ENCODE peak calls at places on chromosome 14, in eight cellular contexts. X is Panc1, S is transverse colon, Z is GM23338, K is HL-60, H is endothelial cell of umbilical vein, P is spleen, T is prostate gland. V is an unnamed sample.

GRCh38 chr14:70811578-70811977 is 2.3 kb upstream of the MAP3K9 start:
- DNase-seq in X (no peak), S (no peak), Z (peak), K (no peak), H (no peak), P (no peak), T (no peak), V (no peak)

GRCh38 chr14:104400355-104400754 is 179.2 kb upstream of the C14orf180 start:
- DNase-seq in X (no peak), S (no peak), Z (no peak), K (no peak), H (no peak), P (no peak), T (no peak), V (peak)

GRCh38 chr14:62939970-62940369 is 105.3 kb downstream of the KCNH5 start:
- DNase-seq in X (no peak), S (no peak), Z (no peak), K (no peak), H (no peak), P (no peak), T (no peak), V (no peak)

GRCh38 chr14:32134448-32135070 is 57.5 kb downstream of the ARHGAP5 start:
- DNase-seq in X (no peak), S (no peak), Z (no peak), K (no peak), H (peak), P (no peak), T (peak), V (no peak)

GRCh38 chr14:90986510-90986909 is 73.9 kb downstream of the RPS6KA5 start:
- DNase-seq in X (no peak), S (no peak), Z (peak), K (no peak), H (no peak), P (no peak), T (no peak), V (no peak)

GRCh38 chr14:95432152-95433093 is 84.0 kb downstream of the SYNE3 start:
- DNase-seq in X (no peak), S (peak), Z (peak), K (no peak), H (peak), P (no peak), T (peak), V (no peak)

GRCh38 chr14:71155743-71156142 is 248.5 kb downstream of the PCNX1 start:
- DNase-seq in X (no peak), S (no peak), Z (no peak), K (no peak), H (no peak), P (no peak), T (no peak), V (no peak)

GRCh38 chr14:71751264-71751663 is 181.0 kb upstream of the RGS6 start:
- DNase-seq in X (no peak), S (no peak), Z (no peak), K (no peak), H (no peak), P (no peak), T (no peak), V (no peak)

GRCh38 chr14:31926123-31926522 is 151.0 kb upstream of the ARHGAP5 start:
- DNase-seq in X (no peak), S (no peak), Z (peak), K (no peak), H (peak), P (no peak), T (no peak), V (no peak)

GRCh38 chr14:42855159-42855558 is 1248.5 kb downstream of the LRFN5 start:
- DNase-seq in X (no peak), S (no peak), Z (no peak), K (no peak), H (no peak), P (no peak), T (no peak), V (no peak)

GRCh38 chr14:74620497-74620921 is 8.5 kb upstream of the LTBP2 start:
- DNase-seq in X (no peak), S (no peak), Z (no peak), K (no peak), H (peak), P (no peak), T (no peak), V (no peak)

GRCh38 chr14:69291891-69292586 is 32.1 kb downstream of the GALNT16 start:
- DNase-seq in X (no peak), S (no peak), Z (no peak), K (no peak), H (no peak), P (no peak), T (no peak), V (no peak)

DNA sequence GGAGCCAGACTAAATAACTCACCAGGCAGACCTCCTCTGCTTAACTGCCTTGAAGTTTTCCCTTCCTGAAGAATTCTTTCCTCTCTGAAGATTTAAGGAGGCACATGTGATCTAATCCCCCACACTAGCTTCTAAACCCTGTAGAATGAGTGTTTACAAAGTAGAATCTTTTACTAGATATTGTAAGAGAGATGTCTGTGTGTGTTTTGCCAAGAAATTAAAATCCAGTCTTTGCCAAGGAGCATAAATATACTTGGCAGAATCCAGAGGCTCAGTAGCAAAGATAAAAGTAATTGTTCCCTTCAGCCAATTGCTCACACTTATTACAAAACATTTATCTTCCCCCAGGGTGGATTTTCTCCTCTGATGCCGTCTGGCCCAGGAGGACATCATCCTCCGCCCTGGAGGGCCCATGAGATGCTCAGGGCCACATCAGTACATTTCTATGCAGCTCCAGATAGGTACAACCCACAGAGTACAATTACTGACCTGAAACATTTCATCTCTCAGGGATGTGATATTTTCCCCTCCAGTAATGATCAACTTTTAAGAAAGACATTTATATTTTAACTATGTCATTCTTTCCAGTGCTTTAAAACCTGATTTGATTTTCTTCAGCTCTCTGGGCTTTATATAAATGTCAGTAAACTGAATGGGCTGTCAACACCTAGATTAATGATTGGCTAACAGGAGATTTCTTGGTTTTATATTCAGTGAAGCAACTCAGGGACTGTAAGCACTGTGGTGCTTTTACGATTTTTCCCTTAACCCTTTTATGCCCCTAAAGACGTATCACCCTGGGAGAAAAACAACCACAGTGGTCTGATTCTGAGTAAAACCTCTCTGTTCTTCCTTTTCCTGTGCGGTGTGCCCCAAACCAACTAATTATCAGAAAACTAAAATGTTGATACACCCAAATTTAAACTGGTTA is 37.7 kb downstream of the PTGER2 start:
- DNase-seq in X (no peak), S (no peak), Z (no peak), K (no peak), H (no peak), P (no peak), T (no peak), V (no peak)
- TF ChIP-seq POLR2AphosphoS5 in X (no peak), S (no peak), Z (no peak), K (no peak), H (no peak), P (no peak), T (no peak), V (no peak)

GRCh38 chr14:24430682-24431568 is 1.2 kb downstream of the KHNYN start:
- DNase-seq in X (no peak), S (no peak), Z (peak), K (peak), H (peak), P (peak), T (no peak), V (peak)

GRCh38 chr14:24430143-24430681 is 458 bp downstream of the KHNYN start:
- DNase-seq in X (no peak), S (peak), Z (peak), K (peak), H (peak), P (peak), T (peak), V (peak)

GRCh38 chr14:24429395-24430142 is at the start of the genes CBLN3 and KHNYN:
- DNase-seq in X (no peak), S (peak), Z (peak), K (peak), H (peak), P (peak), T (peak), V (peak)

GRCh38 chr14:24432259-24433131 is 2.7 kb downstream of the KHNYN start:
- DNase-seq in X (no peak), S (no peak), Z (no peak), K (no peak), H (no peak), P (peak), T (no peak), V (peak)

GRCh38 chr14:24431569-24432258 is 2.0 kb downstream of the KHNYN start:
- DNase-seq in X (no peak), S (peak), Z (peak), K (peak), H (peak), P (peak), T (peak), V (peak)
- H3K4me3 ChIP-seq in X (peak), S (peak), Z (peak), K (no peak), H (peak), P (peak), T (no peak), V (peak)

GRCh38 chr14:64963611-64964010 is 8.5 kb downstream of the RAB15 start:
- DNase-seq in X (no peak), S (no peak), Z (no peak), K (no peak), H (no peak), P (no peak), T (no peak), V (no peak)
- TF ChIP-seq CTCF in X (no peak), S (no peak), Z (peak), K (no peak), H (no peak), P (no peak), T (no peak), V (no peak)

GRCh38 chr14:77342726-77343397 is 22.0 kb downstream of the GSTZ1 start:
- DNase-seq in X (no peak), S (no peak), Z (no peak), K (no peak), H (no peak), P (no peak), T (no peak), V (no peak)
- TF ChIP-seq POLR2AphosphoS5 in X (no peak), S (no peak), Z (no peak), K (no peak), H (no peak), P (no peak), T (no peak), V (no peak)

GRCh38 chr14:79278798-79279644 is 932.3 kb downstream of the DIO2 start:
- DNase-seq in X (no peak), S (peak), Z (peak), K (peak), H (peak), P (no peak), T (peak), V (no peak)
- H3K4me3 ChIP-seq in X (no peak), S (peak), Z (peak), K (no peak), H (peak), P (peak), T (peak), V (peak)

GRCh38 chr14:21070083-21070609 is at the start of gene ARHGEF40:
- DNase-seq in X (no peak), S (peak), Z (peak), K (no peak), H (peak), P (peak), T (peak), V (no peak)

GRCh38 chr14:21069388-21070082 is 569 bp upstream of the ARHGEF40 start:
- DNase-seq in X (no peak), S (no peak), Z (peak), K (peak), H (no peak), P (no peak), T (no peak), V (no peak)

GRCh38 chr14:21063479-21063878 is 5.9 kb downstream of the RNASE8 start:
- DNase-seq in X (no peak), S (peak), Z (peak), K (no peak), H (no peak), P (no peak), T (no peak), V (no peak)

GRCh38 chr14:21068521-21069387 is 1.4 kb upstream of the ARHGEF40 start:
- DNase-seq in X (no peak), S (peak), Z (peak), K (peak), H (peak), P (peak), T (peak), V (no peak)

GRCh38 chr14:21066882-21067502 is 3.1 kb upstream of the ARHGEF40 start:
- DNase-seq in X (no peak), S (no peak), Z (peak), K (peak), H (no peak), P (no peak), T (no peak), V (no peak)
- TF ChIP-seq CTCF in X (peak), S (no peak), Z (peak), K (peak), H (no peak), P (no peak), T (no peak), V (no peak)

V was measured in esophagus muscularis mucosa.